ENCODE peak calls at places on chromosomes 5 and 9, in six cellular contexts. U is astrocyte, T is endothelial cell, V is coronary artery, D is mammary epithelial cell, B is HCT116. J is an unnamed sample.

GRCh38 chr5:141488591-141489478 is at the start of gene PCDHGC5:
- DNase-seq in U (peak), T (no peak), V (peak), D (peak), B (no peak), J (no peak)

GRCh38 chr5:7585807-7586206 is 189.9 kb downstream of the ADCY2 start:
- DNase-seq in U (no peak), T (no peak), V (no peak), D (no peak), B (no peak), J (no peak)

GRCh38 chr9:71778085-71778484 is 9.8 kb upstream of the CEMIP2 start:
- DNase-seq in U (no peak), T (no peak), V (no peak), D (no peak), B (no peak), J (no peak)

GRCh38 chr9:94030318-94031179 is 53.7 kb upstream of the PTPDC1 start:
- DNase-seq in U (peak), T (peak), V (peak), D (peak), B (peak), J (peak)

GRCh38 chr5:173736374-173736773 is 119.9 kb upstream of the BOD1 start:
- DNase-seq in U (no peak), T (no peak), V (no peak), D (no peak), B (no peak), J (no peak)

GRCh38 chr5:134394932-134395331 is 16.7 kb downstream of the CDKN2AIPNL start:
- DNase-seq in U (peak), T (no peak), V (no peak), D (no peak), B (no peak), J (no peak)

GRCh38 chr9:84554069-84554659 is 115.4 kb upstream of the NTRK2 start:
- DNase-seq in U (no peak), T (no peak), V (no peak), D (no peak), B (no peak), J (no peak)

GRCh38 chr9:118962426-118962825 is 406.8 kb downstream of the BRINP1 start:
- DNase-seq in U (peak), T (no peak), V (no peak), D (no peak), B (no peak), J (no peak)

GRCh38 chr9:73269430-73270101 is 117.9 kb downstream of the ANXA1 start:
- DNase-seq in U (peak), T (no peak), V (no peak), D (peak), B (peak), J (no peak)

GRCh38 chr9:112050544-112051475 is 124.3 kb downstream of the SUSD1 start:
- DNase-seq in U (peak), T (no peak), V (no peak), D (peak), B (no peak), J (no peak)

GRCh38 chr5:177025139-177025538 is 2.6 kb downstream of the ZNF346 start:
- DNase-seq in U (no peak), T (no peak), V (no peak), D (no peak), B (no peak), J (no peak)

GRCh38 chr5:1325191-1325741 is 19.6 kb downstream of the CLPTM1L start:
- DNase-seq in U (no peak), T (no peak), V (peak), D (no peak), B (no peak), J (no peak)

GRCh38 chr5:59071755-59072549 is 489.1 kb downstream of the RAB3C start:
- DNase-seq in U (no peak), T (no peak), V (no peak), D (no peak), B (no peak), J (no peak)

GRCh38 chr5:77849308-77849900 is 73.3 kb upstream of the TBCA start:
- DNase-seq in U (no peak), T (no peak), V (no peak), D (no peak), B (no peak), J (no peak)

GRCh38 chr5:2750758-2751464 is 566 bp downstream of the IRX2 start:
- DNase-seq in U (no peak), T (peak), V (peak), D (peak), B (no peak), J (peak)

GRCh38 chr9:134612715-134613114 is 28.9 kb upstream of the COL5A1 start:
- DNase-seq in U (no peak), T (no peak), V (no peak), D (no peak), B (no peak), J (no peak)

GRCh38 chr5:95631991-95632675 is 12.2 kb downstream of the GPR150 start:
- DNase-seq in U (peak), T (no peak), V (no peak), D (peak), B (no peak), J (no peak)

GRCh38 chr5:151676719-151677118 is 10.0 kb downstream of the SPARC start:
- DNase-seq in U (no peak), T (peak), V (no peak), D (no peak), B (no peak), J (no peak)

GRCh38 chr9:95757026-95757425 is 118.5 kb upstream of the ERCC6L2 start:
- DNase-seq in U (peak), T (no peak), V (no peak), D (peak), B (no peak), J (no peak)

GRCh38 chr9:76701441-76702031 is 62.7 kb upstream of the PCA3 start:
- DNase-seq in U (peak), T (no peak), V (no peak), D (no peak), B (no peak), J (no peak)

GRCh38 chr5:155616779-155617392 is 603.3 kb downstream of the KIF4B start:
- DNase-seq in U (no peak), T (peak), V (no peak), D (peak), B (no peak), J (peak)

GRCh38 chr5:1323803-1324173 is 21.1 kb downstream of the CLPTM1L start:
- DNase-seq in U (no peak), T (no peak), V (peak), D (no peak), B (no peak), J (no peak)

GRCh38 chr5:31864015-31864414 is 225.1 kb downstream of the PDZD2 start:
- DNase-seq in U (no peak), T (no peak), V (no peak), D (no peak), B (no peak), J (no peak)

GRCh38 chr9:133679056-133679455 is 42.9 kb downstream of the DBH start:
- DNase-seq in U (no peak), T (no peak), V (no peak), D (no peak), B (no peak), J (peak)

GRCh38 chr5:93360436-93361100 is 220.5 kb downstream of the NR2F1-AS1 start:
- DNase-seq in U (no peak), T (no peak), V (no peak), D (no peak), B (no peak), J (no peak)

GRCh38 chr5:133688386-133688785 is 76.0 kb upstream of the FSTL4 start:
- DNase-seq in U (peak), T (no peak), V (no peak), D (no peak), B (no peak), J (no peak)

GRCh38 chr9:137182836-137183235 is 5.5 kb downstream of the ANAPC2 start:
- DNase-seq in U (no peak), T (no peak), V (no peak), D (no peak), B (no peak), J (no peak)

GRCh38 chr9:75023846-75024245 is 4.2 kb downstream of the CARNMT1 start:
- DNase-seq in U (no peak), T (no peak), V (no peak), D (no peak), B (no peak), J (no peak)

GRCh38 chr9:121989010-121989409 is 104.1 kb downstream of the TTLL11 start:
- DNase-seq in U (no peak), T (peak), V (no peak), D (no peak), B (no peak), J (peak)

GRCh38 chr9:17330097-17330496 is 195.3 kb downstream of the CNTLN start:
- DNase-seq in U (no peak), T (no peak), V (no peak), D (peak), B (no peak), J (no peak)

GRCh38 chr9:93223241-93224180 is 39.6 kb downstream of the WNK2 start:
- DNase-seq in U (peak), T (no peak), V (no peak), D (peak), B (peak), J (peak)

GRCh38 chr5:178209334-178210072 is 5.2 kb downstream of the HNRNPAB start:
- DNase-seq in U (no peak), T (no peak), V (peak), D (no peak), B (no peak), J (no peak)

GRCh38 chr5:178207183-178207916 is 3.0 kb downstream of the HNRNPAB start:
- DNase-seq in U (peak), T (no peak), V (peak), D (peak), B (no peak), J (no peak)

GRCh38 chr5:178210073-178210526 is 5.8 kb downstream of the HNRNPAB start:
- DNase-seq in U (no peak), T (no peak), V (no peak), D (no peak), B (no peak), J (no peak)

GRCh38 chr5:178207917-178208280 is 3.6 kb downstream of the HNRNPAB start:
- DNase-seq in U (no peak), T (no peak), V (peak), D (no peak), B (no peak), J (no peak)

GRCh38 chr5:178208540-178209227 is 4.4 kb downstream of the HNRNPAB start:
- DNase-seq in U (no peak), T (no peak), V (peak), D (no peak), B (no peak), J (no peak)
- TF ChIP-seq CTCF in U (no peak), T (no peak), V (no peak), D (no peak), B (peak), J (peak)

GRCh38 chr5:17203329-17204132 is 13.9 kb upstream of the BASP1 start:
- DNase-seq in U (peak), T (peak), V (no peak), D (peak), B (peak), J (no peak)
- TF ChIP-seq CTCF in U (peak), T (peak), V (peak), D (peak), B (peak), J (peak)

GRCh38 chr9:82757921-82758320 is 305.0 kb downstream of the RASEF start:
- DNase-seq in U (no peak), T (no peak), V (no peak), D (no peak), B (no peak), J (no peak)

GRCh38 chr9:82761911-82762310 is 301.0 kb downstream of the RASEF start:
- DNase-seq in U (no peak), T (no peak), V (no peak), D (no peak), B (no peak), J (no peak)

GRCh38 chr9:82764270-82764669 is 298.7 kb downstream of the RASEF start:
- DNase-seq in U (no peak), T (no peak), V (no peak), D (no peak), B (no peak), J (no peak)

DNA sequence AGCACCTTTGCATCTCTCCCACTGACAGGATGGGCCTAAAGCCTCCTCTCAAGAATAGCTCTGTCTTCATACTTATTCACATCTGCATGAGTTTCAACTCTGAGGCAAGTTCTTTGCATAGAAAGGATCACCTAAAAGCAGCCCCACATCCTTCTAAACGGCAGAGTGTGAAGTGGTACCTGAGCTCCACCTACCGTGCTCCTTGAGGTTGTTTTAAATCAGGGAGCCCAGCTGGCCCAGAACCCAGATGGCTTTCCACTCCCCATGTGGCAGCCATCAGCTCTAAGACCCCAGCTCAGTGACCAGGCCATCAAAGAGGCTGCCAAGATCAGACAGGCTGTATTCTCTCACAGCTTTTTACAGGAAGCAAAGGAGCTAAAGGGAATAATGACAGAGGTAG is 299.3 kb downstream of the RASEF start:
- DNase-seq in U (no peak), T (no peak), V (no peak), D (no peak), B (no peak), J (peak)
- TF ChIP-seq CTCF in U (no peak), T (no peak), V (no peak), D (peak), B (no peak), J (no peak)

GRCh38 chr9:114588671-114589526 is 1.3 kb downstream of the ATP6V1G1 start:
- DNase-seq in U (peak), T (no peak), V (no peak), D (peak), B (no peak), J (no peak)

GRCh38 chr9:114590328-114590727 is 2.8 kb downstream of the ATP6V1G1 start:
- DNase-seq in U (no peak), T (no peak), V (no peak), D (no peak), B (no peak), J (no peak)

GRCh38 chr9:114591206-114591853 is 3.8 kb downstream of the ATP6V1G1 start:
- DNase-seq in U (no peak), T (no peak), V (no peak), D (no peak), B (no peak), J (no peak)

GRCh38 chr9:114594136-114594535 is 6.6 kb downstream of the ATP6V1G1 start:
- DNase-seq in U (no peak), T (no peak), V (no peak), D (no peak), B (no peak), J (no peak)

GRCh38 chr9:114592356-114592755 is 4.8 kb downstream of the ATP6V1G1 start:
- DNase-seq in U (no peak), T (peak), V (no peak), D (peak), B (no peak), J (no peak)
- TF ChIP-seq CTCF in U (peak), T (no peak), V (no peak), D (peak), B (no peak), J (no peak)